ENCODE peak calls at places on chromosomes 2 and 18, in seven cellular contexts. One of them, this sample, is unnamed.

GRCh38 chr2:102057502-102058292 is 65.9 kb downstream of the IL1R2 start:
- DNase-seq in effector CD8-positive, alpha-beta T cell: no peak
- DNase-seq in GM04504: no peak
- DNase-seq in left cardiac atrium: peak
- DNase-seq in sciatic nerve: no peak
- DNase-seq in nucleus accumbens: no peak
- DNase-seq in stimulated activated CD4-positive, alpha-beta T cell treated with anti-CD3 and anti-CD28 coated beads, Interleukin-12 subunit alpha, Interleukin-12 subunit beta, amount 100 ng/mL, for 4 hours: no peak
- DNase-seq in this sample: no peak

GRCh38 chr2:189082576-189082975 is 97.0 kb downstream of the COL5A2 start:
- DNase-seq in effector CD8-positive, alpha-beta T cell: no peak
- DNase-seq in GM04504: peak
- DNase-seq in left cardiac atrium: no peak
- DNase-seq in sciatic nerve: no peak
- DNase-seq in nucleus accumbens: no peak
- DNase-seq in stimulated activated CD4-positive, alpha-beta T cell treated with anti-CD3 and anti-CD28 coated beads, Interleukin-12 subunit alpha, Interleukin-12 subunit beta, amount 100 ng/mL, for 4 hours: no peak
- DNase-seq in this sample: no peak

GRCh38 chr2:235740821-235741220 is 247.0 kb downstream of the AGAP1 start:
- DNase-seq in effector CD8-positive, alpha-beta T cell: no peak
- DNase-seq in GM04504: no peak
- DNase-seq in left cardiac atrium: no peak
- DNase-seq in sciatic nerve: no peak
- DNase-seq in nucleus accumbens: no peak
- DNase-seq in stimulated activated CD4-positive, alpha-beta T cell treated with anti-CD3 and anti-CD28 coated beads, Interleukin-12 subunit alpha, Interleukin-12 subunit beta, amount 100 ng/mL, for 4 hours: no peak
- DNase-seq in this sample: no peak

GRCh38 chr2:136242100-136242499 is 124.2 kb upstream of the CXCR4 start:
- DNase-seq in effector CD8-positive, alpha-beta T cell: no peak
- DNase-seq in GM04504: no peak
- DNase-seq in left cardiac atrium: no peak
- DNase-seq in sciatic nerve: no peak
- DNase-seq in nucleus accumbens: no peak
- DNase-seq in stimulated activated CD4-positive, alpha-beta T cell treated with anti-CD3 and anti-CD28 coated beads, Interleukin-12 subunit alpha, Interleukin-12 subunit beta, amount 100 ng/mL, for 4 hours: no peak
- DNase-seq in this sample: no peak

GRCh38 chr2:20427931-20428526 is 18.8 kb upstream of the RHOB start:
- DNase-seq in effector CD8-positive, alpha-beta T cell: no peak
- DNase-seq in GM04504: no peak
- DNase-seq in left cardiac atrium: no peak
- DNase-seq in sciatic nerve: no peak
- DNase-seq in nucleus accumbens: no peak
- DNase-seq in stimulated activated CD4-positive, alpha-beta T cell treated with anti-CD3 and anti-CD28 coated beads, Interleukin-12 subunit alpha, Interleukin-12 subunit beta, amount 100 ng/mL, for 4 hours: no peak
- DNase-seq in this sample: no peak

GRCh38 chr2:165634855-165635254 is 159.2 kb downstream of the GALNT3 start:
- DNase-seq in effector CD8-positive, alpha-beta T cell: no peak
- DNase-seq in GM04504: no peak
- DNase-seq in left cardiac atrium: peak
- DNase-seq in sciatic nerve: peak
- DNase-seq in nucleus accumbens: peak
- DNase-seq in stimulated activated CD4-positive, alpha-beta T cell treated with anti-CD3 and anti-CD28 coated beads, Interleukin-12 subunit alpha, Interleukin-12 subunit beta, amount 100 ng/mL, for 4 hours: no peak
- DNase-seq in this sample: peak

GRCh38 chr2:239322414-239323086 is 78.3 kb downstream of the HDAC4 start:
- DNase-seq in effector CD8-positive, alpha-beta T cell: no peak
- DNase-seq in GM04504: no peak
- DNase-seq in left cardiac atrium: peak
- DNase-seq in sciatic nerve: peak
- DNase-seq in nucleus accumbens: no peak
- DNase-seq in stimulated activated CD4-positive, alpha-beta T cell treated with anti-CD3 and anti-CD28 coated beads, Interleukin-12 subunit alpha, Interleukin-12 subunit beta, amount 100 ng/mL, for 4 hours: no peak
- DNase-seq in this sample: no peak

GRCh38 chr18:51398104-51398503 is 200.6 kb upstream of the MEX3C start:
- DNase-seq in effector CD8-positive, alpha-beta T cell: no peak
- DNase-seq in GM04504: no peak
- DNase-seq in left cardiac atrium: no peak
- DNase-seq in sciatic nerve: no peak
- DNase-seq in nucleus accumbens: no peak
- DNase-seq in stimulated activated CD4-positive, alpha-beta T cell treated with anti-CD3 and anti-CD28 coated beads, Interleukin-12 subunit alpha, Interleukin-12 subunit beta, amount 100 ng/mL, for 4 hours: no peak
- DNase-seq in this sample: no peak

GRCh38 chr18:28905509-28905908 is 728.6 kb upstream of the CDH2 start:
- DNase-seq in effector CD8-positive, alpha-beta T cell: no peak
- DNase-seq in GM04504: no peak
- DNase-seq in left cardiac atrium: no peak
- DNase-seq in sciatic nerve: no peak
- DNase-seq in nucleus accumbens: no peak
- DNase-seq in stimulated activated CD4-positive, alpha-beta T cell treated with anti-CD3 and anti-CD28 coated beads, Interleukin-12 subunit alpha, Interleukin-12 subunit beta, amount 100 ng/mL, for 4 hours: no peak
- DNase-seq in this sample: no peak

GRCh38 chr2:27527182-27527581 is 30.5 kb downstream of the GCKR start:
- DNase-seq in effector CD8-positive, alpha-beta T cell: no peak
- DNase-seq in GM04504: no peak
- DNase-seq in left cardiac atrium: no peak
- DNase-seq in sciatic nerve: no peak
- DNase-seq in nucleus accumbens: no peak
- DNase-seq in stimulated activated CD4-positive, alpha-beta T cell treated with anti-CD3 and anti-CD28 coated beads, Interleukin-12 subunit alpha, Interleukin-12 subunit beta, amount 100 ng/mL, for 4 hours: no peak
- DNase-seq in this sample: no peak

GRCh38 chr18:37762076-37762475 is 196.5 kb upstream of the CELF4 start:
- DNase-seq in effector CD8-positive, alpha-beta T cell: no peak
- DNase-seq in GM04504: no peak
- DNase-seq in left cardiac atrium: no peak
- DNase-seq in sciatic nerve: no peak
- DNase-seq in nucleus accumbens: peak
- DNase-seq in stimulated activated CD4-positive, alpha-beta T cell treated with anti-CD3 and anti-CD28 coated beads, Interleukin-12 subunit alpha, Interleukin-12 subunit beta, amount 100 ng/mL, for 4 hours: no peak
- DNase-seq in this sample: no peak

GRCh38 chr18:24937624-24938285 is 414.2 kb downstream of the ZNF521 start:
- DNase-seq in effector CD8-positive, alpha-beta T cell: no peak
- DNase-seq in GM04504: no peak
- DNase-seq in left cardiac atrium: no peak
- DNase-seq in sciatic nerve: no peak
- DNase-seq in nucleus accumbens: no peak
- DNase-seq in stimulated activated CD4-positive, alpha-beta T cell treated with anti-CD3 and anti-CD28 coated beads, Interleukin-12 subunit alpha, Interleukin-12 subunit beta, amount 100 ng/mL, for 4 hours: no peak
- DNase-seq in this sample: no peak

GRCh38 chr18:50194623-50195532 is at the start of gene MYO5B:
- DNase-seq in effector CD8-positive, alpha-beta T cell: peak
- DNase-seq in GM04504: no peak
- DNase-seq in left cardiac atrium: peak
- DNase-seq in sciatic nerve: no peak
- DNase-seq in nucleus accumbens: no peak
- DNase-seq in stimulated activated CD4-positive, alpha-beta T cell treated with anti-CD3 and anti-CD28 coated beads, Interleukin-12 subunit alpha, Interleukin-12 subunit beta, amount 100 ng/mL, for 4 hours: peak
- DNase-seq in this sample: peak

GRCh38 chr2:158202151-158202778 is 100.6 kb downstream of the UPP2 start:
- DNase-seq in effector CD8-positive, alpha-beta T cell: no peak
- DNase-seq in GM04504: no peak
- DNase-seq in left cardiac atrium: no peak
- DNase-seq in sciatic nerve: no peak
- DNase-seq in nucleus accumbens: no peak
- DNase-seq in stimulated activated CD4-positive, alpha-beta T cell treated with anti-CD3 and anti-CD28 coated beads, Interleukin-12 subunit alpha, Interleukin-12 subunit beta, amount 100 ng/mL, for 4 hours: no peak
- DNase-seq in this sample: no peak

GRCh38 chr2:42754021-42754775 is 9.7 kb downstream of the OXER1 start:
- DNase-seq in effector CD8-positive, alpha-beta T cell: no peak
- DNase-seq in GM04504: no peak
- DNase-seq in left cardiac atrium: no peak
- DNase-seq in sciatic nerve: no peak
- DNase-seq in nucleus accumbens: peak
- DNase-seq in stimulated activated CD4-positive, alpha-beta T cell treated with anti-CD3 and anti-CD28 coated beads, Interleukin-12 subunit alpha, Interleukin-12 subunit beta, amount 100 ng/mL, for 4 hours: no peak
- DNase-seq in this sample: no peak

GRCh38 chr2:79640001-79640400 is 127.2 kb downstream of the CTNNA2 start:
- DNase-seq in effector CD8-positive, alpha-beta T cell: no peak
- DNase-seq in GM04504: no peak
- DNase-seq in left cardiac atrium: no peak
- DNase-seq in sciatic nerve: no peak
- DNase-seq in nucleus accumbens: no peak
- DNase-seq in stimulated activated CD4-positive, alpha-beta T cell treated with anti-CD3 and anti-CD28 coated beads, Interleukin-12 subunit alpha, Interleukin-12 subunit beta, amount 100 ng/mL, for 4 hours: no peak
- DNase-seq in this sample: no peak

GRCh38 chr2:127771756-127772155 is 39.2 kb downstream of the WDR33 start:
- DNase-seq in effector CD8-positive, alpha-beta T cell: no peak
- DNase-seq in GM04504: peak
- DNase-seq in left cardiac atrium: no peak
- DNase-seq in sciatic nerve: no peak
- DNase-seq in nucleus accumbens: no peak
- DNase-seq in stimulated activated CD4-positive, alpha-beta T cell treated with anti-CD3 and anti-CD28 coated beads, Interleukin-12 subunit alpha, Interleukin-12 subunit beta, amount 100 ng/mL, for 4 hours: no peak
- DNase-seq in this sample: no peak

GRCh38 chr2:109558076-109558882 is 55.5 kb downstream of the SEPTIN10 start:
- DNase-seq in effector CD8-positive, alpha-beta T cell: no peak
- DNase-seq in GM04504: peak
- DNase-seq in left cardiac atrium: no peak
- DNase-seq in sciatic nerve: no peak
- DNase-seq in nucleus accumbens: no peak
- DNase-seq in stimulated activated CD4-positive, alpha-beta T cell treated with anti-CD3 and anti-CD28 coated beads, Interleukin-12 subunit alpha, Interleukin-12 subunit beta, amount 100 ng/mL, for 4 hours: no peak
- DNase-seq in this sample: peak

GRCh38 chr2:219124379-219125110 is 36.1 kb downstream of the NHEJ1 start:
- DNase-seq in effector CD8-positive, alpha-beta T cell: no peak
- DNase-seq in GM04504: no peak
- DNase-seq in left cardiac atrium: no peak
- DNase-seq in sciatic nerve: no peak
- DNase-seq in nucleus accumbens: no peak
- DNase-seq in stimulated activated CD4-positive, alpha-beta T cell treated with anti-CD3 and anti-CD28 coated beads, Interleukin-12 subunit alpha, Interleukin-12 subunit beta, amount 100 ng/mL, for 4 hours: no peak
- DNase-seq in this sample: no peak

GRCh38 chr2:37618326-37618725 is 53.1 kb downstream of the CDC42EP3 start:
- DNase-seq in effector CD8-positive, alpha-beta T cell: no peak
- DNase-seq in GM04504: no peak
- DNase-seq in left cardiac atrium: no peak
- DNase-seq in sciatic nerve: no peak
- DNase-seq in nucleus accumbens: no peak
- DNase-seq in stimulated activated CD4-positive, alpha-beta T cell treated with anti-CD3 and anti-CD28 coated beads, Interleukin-12 subunit alpha, Interleukin-12 subunit beta, amount 100 ng/mL, for 4 hours: no peak
- DNase-seq in this sample: no peak

GRCh38 chr2:240823449-240824336 is 3.7 kb upstream of the KIF1A start:
- DNase-seq in effector CD8-positive, alpha-beta T cell: no peak
- DNase-seq in GM04504: no peak
- DNase-seq in left cardiac atrium: no peak
- DNase-seq in sciatic nerve: no peak
- DNase-seq in nucleus accumbens: no peak
- DNase-seq in stimulated activated CD4-positive, alpha-beta T cell treated with anti-CD3 and anti-CD28 coated beads, Interleukin-12 subunit alpha, Interleukin-12 subunit beta, amount 100 ng/mL, for 4 hours: no peak
- DNase-seq in this sample: no peak

GRCh38 chr2:85710687-85711577 is 16.8 kb downstream of the GNLY start:
- DNase-seq in effector CD8-positive, alpha-beta T cell: no peak
- DNase-seq in GM04504: no peak
- DNase-seq in left cardiac atrium: peak
- DNase-seq in sciatic nerve: no peak
- DNase-seq in nucleus accumbens: no peak
- DNase-seq in stimulated activated CD4-positive, alpha-beta T cell treated with anti-CD3 and anti-CD28 coated beads, Interleukin-12 subunit alpha, Interleukin-12 subunit beta, amount 100 ng/mL, for 4 hours: no peak
- DNase-seq in this sample: no peak

GRCh38 chr18:78531637-78532036 is 448.0 kb upstream of the SALL3 start:
- DNase-seq in effector CD8-positive, alpha-beta T cell: no peak
- DNase-seq in GM04504: no peak
- DNase-seq in left cardiac atrium: no peak
- DNase-seq in sciatic nerve: no peak
- DNase-seq in nucleus accumbens: no peak
- DNase-seq in stimulated activated CD4-positive, alpha-beta T cell treated with anti-CD3 and anti-CD28 coated beads, Interleukin-12 subunit alpha, Interleukin-12 subunit beta, amount 100 ng/mL, for 4 hours: no peak
- DNase-seq in this sample: no peak

GRCh38 chr18:25134858-25135257 is 217.1 kb downstream of the ZNF521 start:
- DNase-seq in effector CD8-positive, alpha-beta T cell: no peak
- DNase-seq in GM04504: no peak
- DNase-seq in left cardiac atrium: no peak
- DNase-seq in sciatic nerve: no peak
- DNase-seq in nucleus accumbens: no peak
- DNase-seq in stimulated activated CD4-positive, alpha-beta T cell treated with anti-CD3 and anti-CD28 coated beads, Interleukin-12 subunit alpha, Interleukin-12 subunit beta, amount 100 ng/mL, for 4 hours: no peak
- DNase-seq in this sample: no peak

GRCh38 chr2:27501042-27501441 is 4.4 kb downstream of the GCKR start:
- DNase-seq in effector CD8-positive, alpha-beta T cell: no peak
- DNase-seq in GM04504: no peak
- DNase-seq in left cardiac atrium: no peak
- DNase-seq in sciatic nerve: no peak
- DNase-seq in nucleus accumbens: no peak
- DNase-seq in stimulated activated CD4-positive, alpha-beta T cell treated with anti-CD3 and anti-CD28 coated beads, Interleukin-12 subunit alpha, Interleukin-12 subunit beta, amount 100 ng/mL, for 4 hours: no peak
- DNase-seq in this sample: peak

GRCh38 chr18:12886498-12887126 is 2.6 kb upstream of the PTPN2 start:
- DNase-seq in effector CD8-positive, alpha-beta T cell: no peak
- DNase-seq in GM04504: no peak
- DNase-seq in left cardiac atrium: no peak
- DNase-seq in sciatic nerve: no peak
- DNase-seq in nucleus accumbens: no peak
- DNase-seq in stimulated activated CD4-positive, alpha-beta T cell treated with anti-CD3 and anti-CD28 coated beads, Interleukin-12 subunit alpha, Interleukin-12 subunit beta, amount 100 ng/mL, for 4 hours: no peak
- DNase-seq in this sample: no peak

GRCh38 chr18:1585881-1586488 is 681.3 kb downstream of the ADCYAP1 start:
- DNase-seq in effector CD8-positive, alpha-beta T cell: no peak
- DNase-seq in GM04504: no peak
- DNase-seq in left cardiac atrium: no peak
- DNase-seq in sciatic nerve: no peak
- DNase-seq in nucleus accumbens: no peak
- DNase-seq in stimulated activated CD4-positive, alpha-beta T cell treated with anti-CD3 and anti-CD28 coated beads, Interleukin-12 subunit alpha, Interleukin-12 subunit beta, amount 100 ng/mL, for 4 hours: no peak
- DNase-seq in this sample: peak

GRCh38 chr2:102055346-102055975 is 63.7 kb downstream of the IL1R2 start:
- DNase-seq in effector CD8-positive, alpha-beta T cell: no peak
- DNase-seq in GM04504: no peak
- DNase-seq in left cardiac atrium: no peak
- DNase-seq in sciatic nerve: no peak
- DNase-seq in nucleus accumbens: no peak
- DNase-seq in stimulated activated CD4-positive, alpha-beta T cell treated with anti-CD3 and anti-CD28 coated beads, Interleukin-12 subunit alpha, Interleukin-12 subunit beta, amount 100 ng/mL, for 4 hours: no peak
- DNase-seq in this sample: no peak

GRCh38 chr2:7765236-7765635 is 848.0 kb downstream of the RNF144A start:
- DNase-seq in effector CD8-positive, alpha-beta T cell: no peak
- DNase-seq in GM04504: no peak
- DNase-seq in left cardiac atrium: no peak
- DNase-seq in sciatic nerve: no peak
- DNase-seq in nucleus accumbens: no peak
- DNase-seq in stimulated activated CD4-positive, alpha-beta T cell treated with anti-CD3 and anti-CD28 coated beads, Interleukin-12 subunit alpha, Interleukin-12 subunit beta, amount 100 ng/mL, for 4 hours: no peak
- DNase-seq in this sample: no peak

GRCh38 chr2:223649941-223650530 is 47.9 kb upstream of the SCG2 start:
- DNase-seq in effector CD8-positive, alpha-beta T cell: no peak
- DNase-seq in GM04504: no peak
- DNase-seq in left cardiac atrium: no peak
- DNase-seq in sciatic nerve: no peak
- DNase-seq in nucleus accumbens: no peak
- DNase-seq in stimulated activated CD4-positive, alpha-beta T cell treated with anti-CD3 and anti-CD28 coated beads, Interleukin-12 subunit alpha, Interleukin-12 subunit beta, amount 100 ng/mL, for 4 hours: no peak
- DNase-seq in this sample: no peak